ENCODE peak calls at places on chromosomes 6 and 20, in four cellular contexts. S is H1, X is mesenchymal stem cell, N is trophoblast cell. A is an unnamed sample.

GRCh38 chr6:154058963-154059680 is 20.1 kb downstream of the OPRM1 start:
- DNase-seq in S (no peak), X (no peak), N (no peak), A (no peak)

GRCh38 chr6:78502386-78502887 is 364.9 kb upstream of the IRAK1BP1 start:
- DNase-seq in S (no peak), X (no peak), N (no peak), A (no peak)

GRCh38 chr6:154614641-154615040 is 104.2 kb upstream of the CNKSR3 start:
- DNase-seq in S (no peak), X (no peak), N (no peak), A (no peak)

GRCh38 chr6:21278078-21278790 is 315.3 kb upstream of the SOX4 start:
- DNase-seq in S (no peak), X (no peak), N (no peak), A (no peak)

GRCh38 chr6:31858707-31859106 is 3.9 kb downstream of the NEU1 start:
- DNase-seq in S (no peak), X (no peak), N (peak), A (no peak)

GRCh38 chr20:4297141-4297826 is 281.9 kb upstream of the RNF24 start:
- DNase-seq in S (no peak), X (no peak), N (no peak), A (no peak)

GRCh38 chr6:20533746-20534294 is 437 bp upstream of the CDKAL1 start:
- DNase-seq in S (no peak), X (no peak), N (no peak), A (no peak)

GRCh38 chr20:63520939-63521601 is 505 bp downstream of the PPDPF start:
- DNase-seq in S (no peak), X (peak), N (peak), A (peak)

GRCh38 chr6:81614292-81614691 is 138.2 kb downstream of the TENT5A start:
- DNase-seq in S (no peak), X (peak), N (peak), A (no peak)

GRCh38 chr6:142835787-142836186 is 109.2 kb downstream of the HIVEP2 start:
- DNase-seq in S (no peak), X (no peak), N (no peak), A (no peak)

GRCh38 chr20:63896136-63896890 is 1.4 kb downstream of the DNAJC5 start:
- DNase-seq in S (no peak), X (peak), N (peak), A (no peak)

GRCh38 chr6:152973916-152974315 is 8.9 kb downstream of the FBXO5 start:
- DNase-seq in S (no peak), X (no peak), N (no peak), A (no peak)

GRCh38 chr20:2458919-2459499 is 11.6 kb downstream of the SNRPB start:
- DNase-seq in S (no peak), X (no peak), N (no peak), A (no peak)

GRCh38 chr6:132814716-132815570 is 574 bp downstream of the RPS12 start:
- DNase-seq in S (no peak), X (no peak), N (peak), A (no peak)

GRCh38 chr20:58100731-58101356 is 127.6 kb downstream of the ANKRD60 start:
- DNase-seq in S (no peak), X (no peak), N (no peak), A (no peak)

GRCh38 chr6:139367810-139368321 is 6.6 kb downstream of the CITED2 start:
- DNase-seq in S (peak), X (peak), N (peak), A (peak)

GRCh38 chr6:80145509-80145908 is 39.0 kb downstream of the BCKDHB start:
- DNase-seq in S (no peak), X (no peak), N (no peak), A (no peak)

GRCh38 chr6:85490516-85491248 is 40.8 kb downstream of the NT5E start:
- DNase-seq in S (no peak), X (no peak), N (peak), A (no peak)

GRCh38 chr6:53112404-53112803 is 36.2 kb downstream of the GCM1 start:
- DNase-seq in S (no peak), X (no peak), N (no peak), A (no peak)

GRCh38 chr6:41256383-41256782 is 28.2 kb downstream of the TREML4 start:
- DNase-seq in S (no peak), X (no peak), N (no peak), A (no peak)

GRCh38 chr20:15890358-15890982 is 682.8 kb downstream of the KIF16B start:
- DNase-seq in S (no peak), X (no peak), N (no peak), A (no peak)

GRCh38 chr6:73308712-73309533 is 45.2 kb downstream of the DPPA5 start:
- DNase-seq in S (no peak), X (peak), N (no peak), A (peak)

GRCh38 chr20:38962898-38963484 is 847 bp downstream of the DHX35 start:
- DNase-seq in S (no peak), X (no peak), N (no peak), A (no peak)

GRCh38 chr20:41436679-41437078 is 70.1 kb upstream of the EMILIN3 start:
- DNase-seq in S (no peak), X (peak), N (no peak), A (no peak)

GRCh38 chr20:2132461-2132901 is 30.9 kb downstream of the STK35 start:
- DNase-seq in S (no peak), X (no peak), N (peak), A (no peak)

GRCh38 chr6:20186981-20187380 is 25.3 kb downstream of the MBOAT1 start:
- DNase-seq in S (no peak), X (no peak), N (peak), A (no peak)

GRCh38 chr6:11277275-11278206 is 45.1 kb upstream of the NEDD9 start:
- DNase-seq in S (peak), X (peak), N (no peak), A (peak)

GRCh38 chr6:87658516-87658915 is 43.5 kb downstream of the AKIRIN2 start:
- DNase-seq in S (no peak), X (no peak), N (no peak), A (no peak)

GRCh38 chr20:5660346-5660745 is 89.9 kb upstream of the SHLD1 start:
- DNase-seq in S (no peak), X (peak), N (peak), A (no peak)

GRCh38 chr6:138647006-138647405 is 126.6 kb upstream of the CCDC28A start:
- DNase-seq in S (no peak), X (no peak), N (peak), A (no peak)

GRCh38 chr6:62523630-62524029 is 237.6 kb upstream of the KHDRBS2 start:
- DNase-seq in S (no peak), X (no peak), N (no peak), A (no peak)

DNA sequence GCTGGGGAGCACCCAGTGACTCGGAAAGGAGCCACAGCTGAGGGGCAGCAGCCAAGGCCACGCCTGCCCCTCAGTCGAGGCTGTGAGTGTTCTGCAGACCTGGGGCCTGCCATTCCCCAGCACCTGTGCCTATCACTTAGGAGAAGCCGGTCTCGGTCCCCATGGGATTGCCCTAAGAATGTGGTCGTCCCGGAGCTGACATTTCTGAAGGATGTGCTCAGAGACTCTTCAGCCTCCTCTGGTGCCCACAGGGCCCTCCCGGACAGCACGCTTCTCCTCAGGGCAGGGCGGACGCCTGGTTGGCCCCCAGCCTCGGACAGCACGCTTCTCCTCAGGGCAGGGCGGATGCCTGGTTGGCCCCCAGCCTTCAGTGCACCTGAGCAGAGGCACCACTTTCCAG is 223.9 kb downstream of the ERMARD start:
- DNase-seq in S (no peak), X (no peak), N (no peak), A (no peak)
- H2BK12ac ChIP-seq in S (no peak), X (no peak), N (no peak), A (no peak)

GRCh38 chr6:140849441-140849840 is 1283.3 kb upstream of the GJE1 start:
- DNase-seq in S (no peak), X (no peak), N (no peak), A (no peak)

GRCh38 chr6:140846518-140847277 is 1286.0 kb upstream of the GJE1 start:
- DNase-seq in S (no peak), X (no peak), N (no peak), A (no peak)

GRCh38 chr6:140850438-140850837 is 1282.3 kb upstream of the GJE1 start:
- DNase-seq in S (no peak), X (peak), N (peak), A (no peak)

GRCh38 chr6:140845666-140846065 is 1287.1 kb upstream of the GJE1 start:
- DNase-seq in S (no peak), X (no peak), N (peak), A (no peak)
- H4K8ac ChIP-seq in S (no peak), X (no peak), N (no peak), A (no peak)

GRCh38 chr6:167140589-167141474 is 16.9 kb downstream of the GPR31 start:
- DNase-seq in S (no peak), X (no peak), N (no peak), A (no peak)
- H3K4me3 ChIP-seq in S (no peak), X (no peak), N (no peak), A (no peak)

GRCh38 chr20:49570161-49570827 is 2.4 kb upstream of the PTGIS start:
- DNase-seq in S (no peak), X (no peak), N (no peak), A (no peak)

GRCh38 chr20:49568491-49569151 is 684 bp upstream of the PTGIS start:
- DNase-seq in S (peak), X (no peak), N (no peak), A (peak)

GRCh38 chr20:49569403-49570115 is 1.6 kb upstream of the PTGIS start:
- DNase-seq in S (no peak), X (no peak), N (no peak), A (no peak)

GRCh38 chr20:49566401-49566800 is 1.5 kb downstream of the PTGIS start:
- DNase-seq in S (no peak), X (no peak), N (no peak), A (no peak)

DNA sequence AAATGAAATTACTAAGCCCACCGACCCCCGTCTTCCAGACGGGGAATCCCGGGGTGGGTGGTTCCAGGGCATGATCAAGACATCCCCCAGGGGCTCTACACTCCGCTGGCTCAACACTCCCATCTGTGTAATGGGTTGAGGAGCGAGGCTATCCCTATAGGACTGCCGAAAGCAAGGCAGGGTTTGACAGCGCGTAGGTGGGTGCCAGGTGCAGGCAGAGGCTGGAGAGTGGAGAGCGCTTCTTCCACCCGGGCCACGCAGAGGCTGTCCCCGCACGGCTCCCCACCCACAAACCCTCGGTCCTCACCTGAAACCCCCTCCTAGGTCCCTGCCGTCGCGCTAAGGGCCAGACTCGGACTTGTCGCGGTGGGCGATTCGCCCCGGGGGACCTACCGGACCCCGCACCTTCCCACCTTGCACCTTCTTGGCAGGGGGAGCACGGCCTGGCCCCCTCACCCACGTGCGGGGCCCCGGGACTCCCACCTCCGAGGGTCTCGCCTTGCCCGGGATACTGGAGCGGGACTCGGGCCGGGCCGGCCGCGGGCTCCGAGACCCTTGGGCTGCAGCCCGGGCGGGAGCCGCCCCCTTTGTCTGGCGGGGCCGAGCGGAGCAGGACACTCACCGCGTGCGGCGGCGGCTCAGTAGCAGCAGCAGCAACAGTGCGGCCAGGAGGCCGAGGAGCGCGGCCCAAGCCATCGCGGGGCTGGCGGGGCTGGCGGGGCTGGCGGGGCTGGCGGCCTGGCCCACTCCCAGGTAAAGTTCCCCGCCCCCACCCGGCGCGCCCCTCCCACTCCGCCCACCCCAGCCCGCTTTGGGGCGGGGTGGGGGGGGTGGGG is at the start of gene PTGIS:
- DNase-seq in S (no peak), X (peak), N (peak), A (peak)
- H2BK12ac ChIP-seq in S (peak), X (no peak), N (peak), A (peak)

DNA sequence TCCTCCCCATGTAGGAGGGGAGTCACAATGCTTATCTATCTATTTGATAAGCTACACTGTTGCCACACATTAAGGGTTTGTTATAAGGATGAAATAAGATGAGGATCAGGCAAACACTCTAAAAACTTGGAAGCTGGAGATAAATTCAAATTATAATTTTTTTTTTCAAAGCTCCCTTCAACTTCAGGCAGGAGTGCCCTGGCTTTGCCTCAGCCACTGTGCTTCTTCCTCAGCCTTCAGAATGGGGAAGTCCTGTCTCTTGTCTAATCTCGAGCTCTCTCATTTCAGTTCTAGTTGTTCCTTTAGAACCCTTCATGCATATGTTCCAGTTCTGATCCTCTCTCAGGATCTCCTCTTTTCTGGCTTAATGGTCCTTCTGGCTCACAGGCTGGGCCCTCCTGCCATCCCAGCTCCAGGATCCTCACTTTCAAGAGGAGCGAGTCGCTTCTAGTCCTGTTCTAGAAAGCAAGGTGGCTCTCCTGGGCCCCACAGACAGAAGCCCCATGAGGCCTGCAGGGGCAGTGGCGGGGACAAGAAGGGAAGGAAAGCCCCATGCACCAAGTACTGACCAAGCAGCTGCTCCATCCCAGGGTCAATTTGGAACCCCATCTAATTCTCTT is 164.3 kb downstream of the VEGFA start:
- DNase-seq in S (no peak), X (no peak), N (no peak), A (no peak)
- H4K8ac ChIP-seq in S (no peak), X (no peak), N (no peak), A (no peak)

GRCh38 chr20:44653536-44653935 is 2.0 kb upstream of the ADA start:
- DNase-seq in S (no peak), X (no peak), N (no peak), A (no peak)
- H3K4me3 ChIP-seq in S (no peak), X (no peak), N (no peak), A (no peak)